ENCODE peak calls at places on chromosome 14, in ten cellular contexts. B, S, L, Y, T, W, Q, I, A and D are unnamed samples.

GRCh38 chr14:91419044-91419397 is 1.4 kb upstream of the CCDC88C start:
- DNase-seq in B (no peak), S (no peak), L (no peak), Y (peak; percentile 24), T (no peak), W (no peak), Q (no peak), I (no peak), A (no peak), D (no peak)

GRCh38 chr14:79584679-79585078 is 626.6 kb downstream of the DIO2 start:
- DNase-seq in B (no peak), S (no peak), L (peak; percentile 98), Y (no peak), T (no peak), W (no peak), Q (no peak), I (no peak), A (no peak), D (no peak)

GRCh38 chr14:55807059-55807499 is 227.1 kb downstream of the KTN1 start:
- DNase-seq in B (peak; percentile 90), S (peak; percentile 73), L (peak; percentile 80), Y (peak; percentile 98), T (peak; percentile 93), W (peak; percentile 95), Q (peak; percentile 88), I (peak; percentile 87), A (peak; percentile 91), D (peak; percentile 55)

GRCh38 chr14:75281691-75282000 is 3.0 kb downstream of the FOS start:
- DNase-seq in B (no peak), S (no peak), L (no peak), Y (no peak), T (no peak), W (no peak), Q (no peak), I (no peak), A (no peak), D (no peak)

GRCh38 chr14:96737869-96738268 is 59.3 kb upstream of the VRK1 start:
- DNase-seq in B (no peak), S (no peak), L (no peak), Y (no peak), T (no peak), W (no peak), Q (no peak), I (no peak), A (no peak), D (no peak)

GRCh38 chr14:67944605-67945004 is 125.0 kb downstream of the RAD51B start:
- DNase-seq in B (no peak), S (no peak), L (no peak), Y (no peak), T (no peak), W (no peak), Q (no peak), I (no peak), A (no peak), D (no peak)

GRCh38 chr14:92572050-92572449 is 58.5 kb downstream of the RIN3 start:
- DNase-seq in B (no peak), S (no peak), L (no peak), Y (no peak), T (no peak), W (no peak), Q (no peak), I (no peak), A (no peak), D (no peak)

GRCh38 chr14:22547309-22547947 is 41.6 kb downstream of the DAD1 start:
- DNase-seq in B (no peak), S (no peak), L (no peak), Y (no peak), T (no peak), W (no peak), Q (no peak), I (no peak), A (peak; percentile 54), D (no peak)

GRCh38 chr14:51609251-51609986 is 42.3 kb upstream of the FRMD6 start:
- DNase-seq in B (no peak), S (no peak), L (peak; percentile 43), Y (no peak), T (no peak), W (no peak), Q (no peak), I (no peak), A (no peak), D (no peak)

DNA sequence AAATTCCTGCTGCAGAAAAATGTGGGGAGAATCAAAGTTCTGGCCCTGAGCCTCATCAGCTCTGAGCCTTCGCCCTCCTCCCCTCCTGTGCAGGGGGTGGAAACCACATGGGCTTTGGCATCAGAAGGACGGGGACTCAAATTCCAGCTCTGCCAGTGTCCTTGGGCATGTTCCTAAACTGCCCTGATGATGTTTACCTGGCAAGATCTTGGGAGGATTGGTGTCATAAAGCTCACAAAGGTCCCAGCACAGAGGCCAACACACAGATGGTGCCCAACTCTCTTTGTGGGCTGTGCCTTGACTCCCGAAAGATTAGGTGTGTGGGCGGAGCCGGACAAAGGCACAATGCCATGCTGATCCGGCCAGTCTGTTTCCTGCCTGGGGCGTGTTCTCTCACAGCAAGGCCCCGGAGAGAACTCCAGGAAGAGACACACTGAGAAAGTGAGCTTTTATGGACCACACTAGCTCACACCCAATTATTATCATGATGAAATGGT is 20.5 kb upstream of the CLMN start:
- DNase-seq in B (no peak), S (peak; percentile 28), L (no peak), Y (peak; percentile 93), T (no peak), W (no peak), Q (no peak), I (no peak), A (no peak), D (no peak)
- TF ChIP-seq POLR2A in B (no peak), S (no peak), L (no peak), Y (no peak), T (no peak), W (no peak), Q (no peak), I (no peak), A (no peak), D (no peak)

DNA sequence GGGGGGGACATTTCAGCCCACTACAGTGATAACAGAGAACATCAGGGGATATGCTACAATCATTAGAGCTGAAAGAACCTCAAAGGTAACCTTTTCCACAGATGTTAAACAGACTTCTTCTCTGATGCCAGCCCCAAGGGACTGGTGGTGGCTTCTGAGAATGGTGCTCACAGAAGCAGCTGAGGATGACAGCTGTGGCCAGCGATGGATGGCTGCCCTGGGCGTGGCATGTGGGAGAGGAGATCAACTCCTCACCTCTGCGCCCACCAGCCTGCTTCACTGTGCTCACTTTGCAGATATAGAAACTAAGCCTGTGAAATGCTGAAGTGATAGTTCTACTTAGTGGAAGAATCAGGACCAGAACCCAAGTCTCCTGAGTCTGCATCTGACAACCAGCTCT is 33.0 kb downstream of the FOXN3 start:
- DNase-seq in B (no peak), S (no peak), L (no peak), Y (no peak), T (no peak), W (peak; percentile 59), Q (peak; percentile 94), I (no peak), A (no peak), D (no peak)
- H3K4me3 ChIP-seq in B (no peak overlapping the region), S (no peak overlapping the region), L (no peak overlapping the region), Y (no peak overlapping the region), T (no peak overlapping the region), W (no peak overlapping the region), Q (no peak overlapping the region), I (no peak overlapping the region), A (no peak overlapping the region), D (no peak overlapping the region)

GRCh38 chr14:52948836-52949235 is 2.0 kb downstream of the FERMT2 start:
- DNase-seq in B (no peak), S (no peak), L (no peak), Y (no peak), T (no peak), W (no peak), Q (no peak), I (no peak), A (no peak), D (no peak)

GRCh38 chr14:52950898-52951729 is at the start of gene FERMT2:
- DNase-seq in B (peak; percentile 78), S (peak; percentile 87), L (peak; percentile 82), Y (peak; percentile 86), T (peak; percentile 89), W (peak; percentile 96), Q (peak; percentile 84), I (peak; percentile 94), A (peak; percentile 93), D (peak; percentile 92)

GRCh38 chr14:52949249-52949648 is 1.6 kb downstream of the FERMT2 start:
- DNase-seq in B (no peak), S (no peak), L (no peak), Y (no peak), T (no peak), W (no peak), Q (no peak), I (no peak), A (no peak), D (no peak)

GRCh38 chr14:52950410-52950897 is 396 bp downstream of the FERMT2 start:
- DNase-seq in B (no peak), S (peak; percentile 54), L (peak; percentile 29), Y (peak; percentile 35), T (peak; percentile 83), W (peak; percentile 92), Q (peak; percentile 80), I (peak; percentile 72), A (peak; percentile 76), D (peak; percentile 72)

GRCh38 chr14:52949711-52950409 is 990 bp downstream of the FERMT2 start:
- DNase-seq in B (peak; percentile 31), S (peak; percentile 53), L (peak; percentile 46), Y (no peak), T (no peak), W (no peak), Q (no peak), I (no peak), A (no peak), D (peak; percentile 30)
- TF ChIP-seq POLR2A in B (no peak), S (no peak), L (no peak), Y (no peak), T (no peak), W (no peak), Q (no peak), I (peak; percentile 52), A (no peak), D (peak; percentile 16)

GRCh38 chr14:76957224-76957881 is 71.2 kb downstream of the IRF2BPL start:
- DNase-seq in B (no peak), S (no peak), L (no peak), Y (no peak), T (no peak), W (no peak), Q (no peak), I (no peak), A (no peak), D (no peak)

GRCh38 chr14:76956253-76957090 is 72.0 kb downstream of the IRF2BPL start:
- DNase-seq in B (peak; percentile 76), S (peak; percentile 95), L (peak; percentile 89), Y (peak; percentile 93), T (peak; percentile 95), W (peak; percentile 97), Q (peak; percentile 97), I (peak; percentile 90), A (peak; percentile 95), D (peak; percentile 85)

GRCh38 chr14:76954371-76954770 is 74.1 kb downstream of the IRF2BPL start:
- DNase-seq in B (no peak), S (no peak), L (no peak), Y (no peak), T (no peak), W (no peak), Q (no peak), I (no peak), A (no peak), D (no peak)

GRCh38 chr14:76954791-76955190 is 73.7 kb downstream of the IRF2BPL start:
- DNase-seq in B (no peak), S (no peak), L (no peak), Y (no peak), T (no peak), W (no peak), Q (no peak), I (no peak), A (no peak), D (no peak)

GRCh38 chr14:76955575-76956252 is 72.8 kb downstream of the IRF2BPL start:
- DNase-seq in B (no peak), S (peak; percentile 66), L (peak; percentile 59), Y (no peak), T (no peak), W (no peak), Q (peak; percentile 86), I (no peak), A (peak; percentile 51), D (no peak)
- H3K4me3 ChIP-seq in B (peak overlapping the region; percentile 54), S (peak overlapping the region; percentile 44), L (no peak overlapping the region), Y (peak overlapping the region; percentile 38), T (peak overlapping the region; percentile 46), W (no peak overlapping the region), Q (peak overlapping the region; percentile 37), I (peak overlapping the region; percentile 29), A (peak overlapping the region; percentile 50), D (peak overlapping the region; percentile 32)